ENCODE peak calls at places on chromosomes 5 and 9, in five cellular contexts. Q is progenitor cell of endocrine pancreas, P is fibroblast of lung, T is AG04449, D is coronary artery. S is an unnamed sample.

GRCh38 chr5:53419247-53419646 is 61.2 kb upstream of the FST start:
- DNase-seq in Q (no peak), P (peak), T (no peak), D (no peak), S (peak)

GRCh38 chr5:11619339-11620028 is 284.8 kb downstream of the CTNND2 start:
- DNase-seq in Q (no peak), P (peak), T (no peak), D (no peak), S (no peak)

GRCh38 chr5:57302643-57303042 is 128.8 kb downstream of the GPBP1 start:
- DNase-seq in Q (no peak), P (peak), T (peak), D (no peak), S (no peak)

GRCh38 chr5:96236831-96237230 is 196.2 kb downstream of the PCSK1 start:
- DNase-seq in Q (no peak), P (no peak), T (no peak), D (no peak), S (no peak)

GRCh38 chr9:134640491-134641172 is 971 bp upstream of the COL5A1 start:
- DNase-seq in Q (no peak), P (no peak), T (no peak), D (no peak), S (no peak)

GRCh38 chr9:79824265-79824664 is 252.5 kb downstream of the TLE4 start:
- DNase-seq in Q (no peak), P (no peak), T (no peak), D (no peak), S (no peak)

GRCh38 chr9:101398930-101399640 is 434 bp downstream of the ZNF189 start:
- DNase-seq in Q (no peak), P (no peak), T (no peak), D (no peak), S (no peak)

GRCh38 chr9:21555911-21556310 is 73.8 kb upstream of the IFNE start:
- DNase-seq in Q (no peak), P (peak), T (no peak), D (no peak), S (no peak)

GRCh38 chr5:55469838-55470237 is 64.9 kb downstream of the PLPP1 start:
- DNase-seq in Q (no peak), P (no peak), T (no peak), D (no peak), S (no peak)

GRCh38 chr9:38280251-38280800 is 112.2 kb upstream of the ALDH1B1 start:
- DNase-seq in Q (no peak), P (no peak), T (no peak), D (peak), S (no peak)

GRCh38 chr5:75847561-75848021 is 130.4 kb upstream of the POC5 start:
- DNase-seq in Q (no peak), P (no peak), T (no peak), D (no peak), S (no peak)

GRCh38 chr5:148033138-148033537 is 30.6 kb upstream of the SPINK5 start:
- DNase-seq in Q (no peak), P (no peak), T (no peak), D (no peak), S (no peak)

GRCh38 chr9:134220311-134220710 is 55.9 kb upstream of the RNU6ATAC start:
- DNase-seq in Q (no peak), P (no peak), T (no peak), D (no peak), S (no peak)

GRCh38 chr5:56527174-56527573 is 288.2 kb upstream of the MAP3K1 start:
- DNase-seq in Q (no peak), P (no peak), T (no peak), D (no peak), S (no peak)

GRCh38 chr9:121667890-121668289 is 16.5 kb downstream of the DAB2IP start:
- DNase-seq in Q (no peak), P (no peak), T (no peak), D (no peak), S (no peak)

GRCh38 chr9:125522328-125522725 is 184.7 kb downstream of the MAPKAP1 start:
- DNase-seq in Q (no peak), P (peak), T (no peak), D (no peak), S (no peak)

GRCh38 chr9:109117856-109118801 is 1.6 kb downstream of the TMEM245 start:
- DNase-seq in Q (no peak), P (peak), T (no peak), D (no peak), S (no peak)

GRCh38 chr9:79617395-79617794 is 45.6 kb downstream of the TLE4 start:
- DNase-seq in Q (no peak), P (peak), T (no peak), D (no peak), S (no peak)

GRCh38 chr9:135069556-135070197 is 17.8 kb upstream of the OLFM1 start:
- DNase-seq in Q (no peak), P (no peak), T (no peak), D (peak), S (no peak)

GRCh38 chr9:72661401-72662135 is 140.2 kb downstream of the TMC1 start:
- DNase-seq in Q (no peak), P (peak), T (peak), D (no peak), S (peak)

GRCh38 chr5:78929833-78930232 is 55.3 kb downstream of the ARSB start:
- DNase-seq in Q (no peak), P (no peak), T (no peak), D (no peak), S (no peak)

GRCh38 chr5:68731255-68731654 is 362.6 kb upstream of the SLC30A5 start:
- DNase-seq in Q (no peak), P (no peak), T (no peak), D (no peak), S (no peak)

GRCh38 chr9:7403839-7404238 is 395.7 kb downstream of the DMAC1 start:
- DNase-seq in Q (no peak), P (no peak), T (no peak), D (no peak), S (no peak)

GRCh38 chr9:7407246-7407645 is 392.3 kb downstream of the DMAC1 start:
- DNase-seq in Q (no peak), P (no peak), T (no peak), D (no peak), S (no peak)

GRCh38 chr9:7405924-7406604 is 393.5 kb downstream of the DMAC1 start:
- DNase-seq in Q (no peak), P (no peak), T (no peak), D (no peak), S (no peak)

GRCh38 chr9:7402704-7403389 is 396.7 kb downstream of the DMAC1 start:
- DNase-seq in Q (no peak), P (peak), T (no peak), D (no peak), S (no peak)

DNA sequence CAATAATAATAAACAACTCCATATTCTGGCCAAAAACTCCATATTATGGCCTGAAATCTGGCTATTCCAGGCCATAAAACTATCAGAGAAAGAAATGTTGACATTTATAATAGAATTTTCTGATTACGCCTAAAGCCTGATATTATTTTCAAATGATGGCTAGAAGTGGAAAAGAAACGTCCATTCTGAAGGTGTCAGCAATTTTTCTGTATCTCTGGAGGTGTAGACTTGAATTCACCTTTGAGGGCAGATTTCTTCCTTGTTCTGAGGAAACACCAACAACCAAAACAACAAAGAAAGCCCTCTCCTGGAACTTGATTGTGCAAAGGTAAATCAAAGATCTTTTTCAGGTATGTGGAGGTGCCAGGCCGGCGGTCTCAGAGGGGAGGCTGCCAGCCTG is 390.7 kb downstream of the DMAC1 start:
- DNase-seq in Q (no peak), P (no peak), T (no peak), D (no peak), S (no peak)
- TF ChIP-seq CTCF in Q (no peak), P (no peak), T (no peak), D (no peak), S (no peak)

GRCh38 chr5:164132358-164132757 is 626.9 kb downstream of the MAT2B start:
- DNase-seq in Q (no peak), P (no peak), T (no peak), D (no peak), S (no peak)

DNA sequence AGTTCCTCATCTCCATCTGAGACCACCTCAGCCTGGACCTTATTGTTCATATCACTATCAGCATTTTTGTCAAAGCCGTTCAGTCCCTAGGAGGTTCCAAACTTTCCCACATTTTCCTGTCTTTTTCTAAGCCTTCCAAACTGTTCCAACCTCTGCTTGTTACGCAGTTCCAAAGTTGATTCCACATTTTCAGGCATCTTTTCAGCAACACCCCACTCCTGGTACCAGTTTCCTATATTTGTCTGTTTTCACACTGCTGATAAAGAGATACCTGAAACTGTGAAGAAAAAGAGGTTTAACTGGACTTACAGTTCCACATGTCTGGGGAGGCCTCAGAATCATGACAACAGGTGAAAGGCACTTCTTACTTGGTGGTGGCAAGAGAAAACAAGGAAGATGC is 622.1 kb downstream of the MAT2B start:
- DNase-seq in Q (no peak), P (no peak), T (no peak), D (no peak), S (no peak)
- TF ChIP-seq CTCF in Q (no peak), P (no peak), T (no peak), D (no peak), S (no peak)

DNA sequence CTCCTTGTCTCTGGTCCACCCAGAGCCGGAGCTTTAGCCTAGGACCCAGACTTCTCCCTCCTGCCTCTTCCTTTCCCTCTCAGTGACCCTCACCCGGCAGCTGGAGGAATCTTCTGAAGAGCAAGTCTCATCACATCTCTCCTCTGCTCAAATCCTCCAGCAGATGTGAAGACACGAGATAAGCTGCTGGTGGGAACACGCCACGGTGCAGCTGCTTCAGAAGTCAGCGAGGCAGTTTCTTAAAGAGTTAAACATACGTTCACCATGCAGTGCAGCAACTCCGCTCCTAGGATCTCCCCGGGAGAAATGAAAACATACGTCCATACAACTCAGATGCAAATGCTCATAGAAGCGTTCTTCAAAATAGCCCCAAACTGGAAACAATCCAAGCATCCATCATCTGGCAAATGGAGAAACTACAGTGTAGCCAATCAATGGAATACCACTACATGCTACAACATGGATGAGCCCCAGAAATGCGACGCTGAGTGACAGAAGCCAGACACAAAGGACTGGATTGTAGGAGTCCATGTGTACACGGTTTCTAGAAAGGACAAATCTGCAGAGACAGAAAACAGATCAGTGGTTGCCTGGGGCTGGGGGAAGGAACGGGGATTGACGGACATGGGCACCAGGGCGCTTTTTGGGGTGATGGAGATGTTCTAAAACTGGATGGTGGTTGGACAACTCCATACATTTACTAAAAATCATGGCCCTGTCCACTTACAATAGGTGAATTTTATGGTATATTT is 150.6 kb downstream of the COL23A1 start:
- DNase-seq in Q (no peak), P (no peak), T (no peak), D (peak), S (no peak)
- TF ChIP-seq CTCF in Q (no peak), P (no peak), T (no peak), D (no peak), S (no peak)

GRCh38 chr9:92146610-92147009 is 31.4 kb upstream of the SPTLC1 start:
- DNase-seq in Q (no peak), P (peak), T (no peak), D (no peak), S (no peak)

GRCh38 chr9:92147854-92148184 is 32.6 kb upstream of the SPTLC1 start:
- DNase-seq in Q (no peak), P (peak), T (no peak), D (no peak), S (no peak)

GRCh38 chr9:92151691-92152393 is 36.6 kb upstream of the SPTLC1 start:
- DNase-seq in Q (no peak), P (peak), T (peak), D (no peak), S (no peak)

GRCh38 chr9:92142329-92142728 is 27.1 kb upstream of the SPTLC1 start:
- DNase-seq in Q (no peak), P (no peak), T (no peak), D (no peak), S (no peak)

GRCh38 chr9:92147030-92147853 is 32.0 kb upstream of the SPTLC1 start:
- DNase-seq in Q (no peak), P (peak), T (peak), D (no peak), S (peak)
- TF ChIP-seq CTCF in Q (no peak), P (peak), T (peak), D (no peak), S (peak)

GRCh38 chr5:88602584-88602983 is 280.4 kb downstream of the MEF2C start:
- DNase-seq in Q (no peak), P (no peak), T (no peak), D (no peak), S (no peak)
- TF ChIP-seq CTCF in Q (no peak), P (no peak), T (no peak), D (no peak), S (no peak)

S was measured in AG09319.